ENCODE peak calls at places on chromosomes 13 and 19, in seven cellular contexts. H is HCT116; K is CD4-positive, alpha-beta T cell; E is upper lobe of left lung; Y is activated CD4-positive, alpha-beta T cell treated with anti-CD3 and anti-CD28 coated beads for 36 hours; G is right lobe of liver; Z is HepG2. I is an unnamed sample.

GRCh38 chr13:44955421-44955820 is 33.9 kb downstream of the NUFIP1 start:
- ATAC-seq in H (no peak), K (no peak), E (no peak), Y (no peak), G (no peak), Z (no peak), I (peak)

GRCh38 chr19:16338470-16339360 is 14.1 kb downstream of the KLF2 start:
- ATAC-seq in H (peak), K (peak), E (peak), Y (peak), G (peak), Z (peak), I (peak)

GRCh38 chr19:21698215-21698614 is 69.2 kb downstream of the ZNF100 start:
- ATAC-seq in H (no peak), K (peak), E (no peak), Y (no peak), G (peak), Z (peak), I (no peak)

GRCh38 chr13:68588623-68589022 is 1358.5 kb upstream of the PCDH9 start:
- ATAC-seq in H (no peak), K (no peak), E (no peak), Y (no peak), G (no peak), Z (no peak), I (peak)

GRCh38 chr13:39942901-39943273 is 287.4 kb downstream of the COG6 start:
- ATAC-seq in H (peak), K (peak), E (peak), Y (peak), G (peak), Z (peak), I (peak)

GRCh38 chr19:41341669-41342490 is 11.8 kb downstream of the TGFB1 start:
- ATAC-seq in H (peak), K (peak), E (peak), Y (no peak), G (peak), Z (no peak), I (peak)

GRCh38 chr19:29539668-29540067 is 13.9 kb downstream of the VSTM2B start:
- ATAC-seq in H (no peak), K (no peak), E (no peak), Y (no peak), G (peak), Z (no peak), I (no peak)

GRCh38 chr19:41330946-41331678 is 21.1 kb downstream of the CCDC97 start:
- ATAC-seq in H (no peak), K (no peak), E (no peak), Y (no peak), G (no peak), Z (no peak), I (no peak)

GRCh38 chr13:98173431-98173921 is 3.6 kb downstream of the RNF113B start:
- ATAC-seq in H (peak), K (no peak), E (peak), Y (no peak), G (peak), Z (peak), I (peak)

GRCh38 chr13:24212254-24212653 is 51.7 kb downstream of the SPATA13 start:
- ATAC-seq in H (no peak), K (no peak), E (no peak), Y (no peak), G (peak), Z (no peak), I (no peak)

GRCh38 chr13:74110053-74110452 is 24.2 kb downstream of the KLF12 start:
- ATAC-seq in H (no peak), K (no peak), E (no peak), Y (no peak), G (peak), Z (peak), I (no peak)

GRCh38 chr13:54958781-54959180 is 1930.2 kb downstream of the OLFM4 start:
- ATAC-seq in H (no peak), K (no peak), E (no peak), Y (no peak), G (no peak), Z (no peak), I (no peak)

I was measured in esophagus mucosa.